ENCODE peak calls at places on chromosomes 11 and 22, in five cellular contexts. One of them, this sample, is unnamed.

GRCh38 chr11:97454988-97455387 is 1065.2 kb downstream of the JRKL start:
- DNase-seq in PC-9: no peak
- DNase-seq in omental fat pad: no peak
- DNase-seq in fibroblast of pulmonary artery: peak; percentile 88
- DNase-seq in osteocyte: no peak
- DNase-seq in this sample: no peak

GRCh38 chr11:130940706-130941105 is 24.4 kb upstream of the SNX19 start:
- DNase-seq in PC-9: no peak
- DNase-seq in omental fat pad: no peak
- DNase-seq in fibroblast of pulmonary artery: no peak
- DNase-seq in osteocyte: no peak
- DNase-seq in this sample: no peak

GRCh38 chr11:111775024-111775710 is 9.0 kb upstream of the PPP2R1B start:
- DNase-seq in PC-9: no peak
- DNase-seq in omental fat pad: no peak
- DNase-seq in fibroblast of pulmonary artery: peak; percentile 73
- DNase-seq in osteocyte: no peak
- DNase-seq in this sample: no peak

GRCh38 chr22:28425211-28425610 is 254.4 kb downstream of the TTC28 start:
- DNase-seq in PC-9: no peak
- DNase-seq in omental fat pad: no peak
- DNase-seq in fibroblast of pulmonary artery: no peak
- DNase-seq in osteocyte: no peak
- DNase-seq in this sample: no peak

GRCh38 chr22:45580703-45581381 is 78.2 kb downstream of the FBLN1 start:
- DNase-seq in PC-9: no peak
- DNase-seq in omental fat pad: no peak
- DNase-seq in fibroblast of pulmonary artery: no peak
- DNase-seq in osteocyte: no peak
- DNase-seq in this sample: no peak

GRCh38 chr22:27487600-27488450 is 313.7 kb downstream of the MN1 start:
- DNase-seq in PC-9: peak; percentile 20
- DNase-seq in omental fat pad: no peak
- DNase-seq in fibroblast of pulmonary artery: no peak
- DNase-seq in osteocyte: no peak
- DNase-seq in this sample: no peak

GRCh38 chr11:819943-820649 is 1.4 kb downstream of the PNPLA2 start:
- DNase-seq in PC-9: peak; percentile 87
- DNase-seq in omental fat pad: peak; percentile 77
- DNase-seq in fibroblast of pulmonary artery: peak; percentile 75
- DNase-seq in osteocyte: no peak
- DNase-seq in this sample: peak; percentile 61

GRCh38 chr11:78940500-78941225 is 366.0 kb upstream of the NARS2 start:
- DNase-seq in PC-9: no peak
- DNase-seq in omental fat pad: no peak
- DNase-seq in fibroblast of pulmonary artery: no peak
- DNase-seq in osteocyte: no peak
- DNase-seq in this sample: peak; percentile 67

GRCh38 chr22:28015676-28016601 is 96.9 kb upstream of the PITPNB start:
- DNase-seq in PC-9: no peak
- DNase-seq in omental fat pad: no peak
- DNase-seq in fibroblast of pulmonary artery: peak; percentile 23
- DNase-seq in osteocyte: no peak
- DNase-seq in this sample: peak; percentile 10

GRCh38 chr11:518463-519202 is 11.6 kb upstream of the RNH1 start:
- DNase-seq in PC-9: peak; percentile 92
- DNase-seq in omental fat pad: peak; percentile 78
- DNase-seq in fibroblast of pulmonary artery: peak; percentile 94
- DNase-seq in osteocyte: peak; percentile 96
- DNase-seq in this sample: peak; percentile 74

GRCh38 chr11:77109236-77110019 is 6.8 kb downstream of the OMP start:
- DNase-seq in PC-9: no peak
- DNase-seq in omental fat pad: no peak
- DNase-seq in fibroblast of pulmonary artery: peak; percentile 46
- DNase-seq in osteocyte: no peak
- DNase-seq in this sample: peak; percentile 38

GRCh38 chr11:19242184-19242932 is 1.6 kb upstream of the E2F8 start:
- DNase-seq in PC-9: no peak
- DNase-seq in omental fat pad: no peak
- DNase-seq in fibroblast of pulmonary artery: peak; percentile 13
- DNase-seq in osteocyte: no peak
- DNase-seq in this sample: peak; percentile 19

GRCh38 chr11:1887451-1888346 is 4.0 kb downstream of the PRR33 start:
- DNase-seq in PC-9: no peak
- DNase-seq in omental fat pad: no peak
- DNase-seq in fibroblast of pulmonary artery: no peak
- DNase-seq in osteocyte: no peak
- DNase-seq in this sample: no peak

GRCh38 chr11:1448166-1448825 is 38.3 kb downstream of the MOB2 start:
- DNase-seq in PC-9: no peak
- DNase-seq in omental fat pad: no peak
- DNase-seq in fibroblast of pulmonary artery: no peak
- DNase-seq in osteocyte: no peak
- DNase-seq in this sample: no peak

GRCh38 chr11:69620663-69621290 is 20.2 kb upstream of the CCND1 start:
- DNase-seq in PC-9: no peak
- DNase-seq in omental fat pad: no peak
- DNase-seq in fibroblast of pulmonary artery: no peak
- DNase-seq in osteocyte: no peak
- DNase-seq in this sample: no peak

GRCh38 chr11:22711880-22712279 is 45.5 kb downstream of the GAS2 start:
- DNase-seq in PC-9: no peak
- DNase-seq in omental fat pad: no peak
- DNase-seq in fibroblast of pulmonary artery: peak; percentile 4
- DNase-seq in osteocyte: no peak
- DNase-seq in this sample: no peak

GRCh38 chr22:48672387-48672786 is 1155.3 kb downstream of the BRD1 start:
- DNase-seq in PC-9: no peak
- DNase-seq in omental fat pad: no peak
- DNase-seq in fibroblast of pulmonary artery: no peak
- DNase-seq in osteocyte: no peak
- DNase-seq in this sample: no peak

GRCh38 chr11:120168108-120168959 is 30.4 kb upstream of the TRIM29 start:
- DNase-seq in PC-9: no peak
- DNase-seq in omental fat pad: no peak
- DNase-seq in fibroblast of pulmonary artery: no peak
- DNase-seq in osteocyte: no peak
- DNase-seq in this sample: no peak

GRCh38 chr22:28883917-28884753 is 763 bp downstream of the ZNRF3 start:
- DNase-seq in PC-9: peak; percentile 19
- DNase-seq in omental fat pad: no peak
- DNase-seq in fibroblast of pulmonary artery: peak; percentile 52
- DNase-seq in osteocyte: no peak
- DNase-seq in this sample: peak; percentile 49

GRCh38 chr22:50575426-50575941 is 2.7 kb downstream of the CPT1B start:
- DNase-seq in PC-9: no peak
- DNase-seq in omental fat pad: no peak
- DNase-seq in fibroblast of pulmonary artery: no peak
- DNase-seq in osteocyte: no peak
- DNase-seq in this sample: no peak

GRCh38 chr22:17373839-17374238 is 4.6 kb downstream of the CECR2 start:
- DNase-seq in PC-9: no peak
- DNase-seq in omental fat pad: no peak
- DNase-seq in fibroblast of pulmonary artery: no peak
- DNase-seq in osteocyte: no peak
- DNase-seq in this sample: no peak

GRCh38 chr11:114683007-114683406 is 4.7 kb downstream of the NXPE2 start:
- DNase-seq in PC-9: no peak
- DNase-seq in omental fat pad: no peak
- DNase-seq in fibroblast of pulmonary artery: no peak
- DNase-seq in osteocyte: no peak
- DNase-seq in this sample: no peak

GRCh38 chr11:40388097-40388818 is 1071.2 kb downstream of the LRRC4C start:
- DNase-seq in PC-9: no peak
- DNase-seq in omental fat pad: no peak
- DNase-seq in fibroblast of pulmonary artery: no peak
- DNase-seq in osteocyte: no peak
- DNase-seq in this sample: no peak

GRCh38 chr22:20243545-20244249 is 24.4 kb downstream of the RTN4R start:
- DNase-seq in PC-9: peak; percentile 33
- DNase-seq in omental fat pad: no peak
- DNase-seq in fibroblast of pulmonary artery: peak; percentile 87
- DNase-seq in osteocyte: no peak
- DNase-seq in this sample: no peak

GRCh38 chr11:127268956-127269355 is 268.4 kb upstream of the KIRREL3 start:
- DNase-seq in PC-9: no peak
- DNase-seq in omental fat pad: no peak
- DNase-seq in fibroblast of pulmonary artery: no peak
- DNase-seq in osteocyte: no peak
- DNase-seq in this sample: no peak

GRCh38 chr22:36016656-36017055 is 12.0 kb downstream of the RBFOX2 start:
- DNase-seq in PC-9: no peak
- DNase-seq in omental fat pad: no peak
- DNase-seq in fibroblast of pulmonary artery: peak; percentile 51
- DNase-seq in osteocyte: no peak
- DNase-seq in this sample: no peak

GRCh38 chr11:63919267-63920125 is 2.5 kb upstream of the RCOR2 start:
- DNase-seq in PC-9: peak; percentile 86
- DNase-seq in omental fat pad: no peak
- DNase-seq in fibroblast of pulmonary artery: no peak
- DNase-seq in osteocyte: no peak
- DNase-seq in this sample: peak; percentile 87

GRCh38 chr22:17359501-17359900 is 9.8 kb upstream of the CECR2 start:
- DNase-seq in PC-9: no peak
- DNase-seq in omental fat pad: no peak
- DNase-seq in fibroblast of pulmonary artery: no peak
- DNase-seq in osteocyte: no peak
- DNase-seq in this sample: no peak

GRCh38 chr11:32796425-32796824 is 2.0 kb upstream of the CCDC73 start:
- DNase-seq in PC-9: no peak
- DNase-seq in omental fat pad: no peak
- DNase-seq in fibroblast of pulmonary artery: no peak
- DNase-seq in osteocyte: no peak
- DNase-seq in this sample: no peak

DNA sequence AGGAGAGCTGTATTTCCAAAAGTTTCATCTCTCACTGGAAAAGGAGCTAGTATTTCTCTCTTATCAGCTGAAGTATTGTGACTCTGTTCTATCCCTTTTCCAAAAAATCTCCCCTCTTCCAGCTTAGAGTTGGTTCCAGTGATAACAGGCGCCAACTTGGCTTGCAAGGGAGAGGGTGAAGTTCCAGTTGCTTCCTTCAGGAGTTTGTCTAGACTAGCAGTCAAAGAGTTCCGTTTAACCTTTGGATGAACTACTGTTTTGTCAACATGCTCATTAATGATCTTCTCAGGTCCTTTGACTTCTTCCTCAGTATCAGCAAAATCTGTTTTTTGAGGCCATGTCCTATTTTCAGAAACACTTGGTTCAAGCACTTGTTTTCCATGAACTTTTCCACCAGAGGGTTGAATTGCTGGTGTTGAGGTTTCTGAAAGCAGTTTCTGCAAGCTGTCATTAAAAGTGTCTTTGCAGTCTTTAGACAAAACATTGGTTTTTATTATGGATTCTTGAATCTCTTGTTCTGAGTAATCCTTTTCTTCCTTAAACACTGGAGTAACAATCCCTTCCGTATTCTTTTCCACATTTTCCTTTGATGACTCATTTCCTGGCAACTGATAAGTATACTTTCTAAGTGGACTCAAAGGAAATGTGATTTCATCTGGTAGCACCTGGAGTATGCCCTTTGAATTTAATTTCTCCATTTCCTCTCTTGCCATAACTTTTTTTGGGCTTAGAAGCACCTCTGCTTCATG is 39.7 kb upstream of the CCDC89 start:
- DNase-seq in PC-9: no peak
- DNase-seq in omental fat pad: no peak
- DNase-seq in fibroblast of pulmonary artery: peak; percentile 89
- DNase-seq in osteocyte: no peak
- DNase-seq in this sample: no peak
- TF ChIP-seq CTCF in PC-9: no peak
- TF ChIP-seq CTCF in omental fat pad: no peak
- TF ChIP-seq CTCF in fibroblast of pulmonary artery: no peak
- TF ChIP-seq CTCF in osteocyte: no peak
- TF ChIP-seq CTCF in this sample: no peak

GRCh38 chr11:14413307-14414072 is 54.5 kb upstream of the RRAS2 start:
- DNase-seq in PC-9: no peak
- DNase-seq in omental fat pad: no peak
- DNase-seq in fibroblast of pulmonary artery: peak; percentile 80
- DNase-seq in osteocyte: no peak
- DNase-seq in this sample: peak; percentile 31
- TF ChIP-seq CTCF in PC-9: no peak
- TF ChIP-seq CTCF in omental fat pad: no peak
- TF ChIP-seq CTCF in fibroblast of pulmonary artery: peak; percentile 46
- TF ChIP-seq CTCF in osteocyte: peak; percentile 42
- TF ChIP-seq CTCF in this sample: peak; percentile 49

GRCh38 chr11:116896211-116896610 is 58.8 kb upstream of the APOA1 start:
- DNase-seq in PC-9: no peak
- DNase-seq in omental fat pad: no peak
- DNase-seq in fibroblast of pulmonary artery: no peak
- DNase-seq in osteocyte: no peak
- DNase-seq in this sample: no peak

GRCh38 chr11:116893906-116894305 is 56.5 kb upstream of the APOA1 start:
- DNase-seq in PC-9: no peak
- DNase-seq in omental fat pad: no peak
- DNase-seq in fibroblast of pulmonary artery: no peak
- DNase-seq in osteocyte: no peak
- DNase-seq in this sample: no peak

GRCh38 chr11:116893437-116893836 is 56.0 kb upstream of the APOA1 start:
- DNase-seq in PC-9: no peak
- DNase-seq in omental fat pad: no peak
- DNase-seq in fibroblast of pulmonary artery: no peak
- DNase-seq in osteocyte: no peak
- DNase-seq in this sample: no peak

GRCh38 chr11:116892374-116892773 is 55.0 kb upstream of the APOA1 start:
- DNase-seq in PC-9: no peak
- DNase-seq in omental fat pad: no peak
- DNase-seq in fibroblast of pulmonary artery: no peak
- DNase-seq in osteocyte: no peak
- DNase-seq in this sample: no peak

DNA sequence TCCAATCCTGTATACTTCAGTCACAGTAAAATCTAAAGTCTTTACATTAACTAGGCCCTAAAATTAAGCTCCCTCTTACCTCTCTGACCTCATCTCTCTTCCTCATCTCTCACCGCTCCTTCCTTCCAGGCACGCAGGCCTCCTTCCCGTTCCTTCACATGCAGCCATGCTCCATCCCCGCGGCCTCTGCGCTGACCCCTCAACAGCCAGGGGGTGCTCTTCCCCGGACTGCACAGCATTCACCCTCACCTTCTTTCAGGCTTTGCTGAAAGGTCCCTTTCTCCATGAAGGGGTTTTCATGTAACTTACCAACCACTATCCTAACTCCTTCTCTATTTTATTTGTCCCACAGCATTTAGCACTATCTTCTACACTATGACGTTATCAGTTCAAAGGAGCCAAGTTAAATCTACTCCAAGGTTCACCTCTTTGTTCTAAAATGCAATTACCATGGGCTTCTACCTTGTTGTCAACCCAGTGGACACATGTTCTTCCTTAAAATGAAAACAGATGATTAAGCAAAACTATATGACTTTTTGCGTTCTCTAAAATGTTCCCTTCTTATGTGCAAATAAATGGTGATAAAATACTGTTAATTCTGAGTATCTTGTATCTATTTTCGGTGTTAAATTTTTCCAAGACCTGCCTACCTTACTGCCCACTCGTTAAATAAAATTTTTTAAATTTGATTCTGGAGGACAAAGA is 57.8 kb upstream of the APOA1 start:
- DNase-seq in PC-9: no peak
- DNase-seq in omental fat pad: no peak
- DNase-seq in fibroblast of pulmonary artery: peak; percentile 29
- DNase-seq in osteocyte: no peak
- DNase-seq in this sample: peak; percentile 63
- TF ChIP-seq CTCF in PC-9: no peak
- TF ChIP-seq CTCF in omental fat pad: no peak
- TF ChIP-seq CTCF in fibroblast of pulmonary artery: peak; percentile 45
- TF ChIP-seq CTCF in osteocyte: peak; percentile 42
- TF ChIP-seq CTCF in this sample: no peak

GRCh38 chr22:44091751-44092150 is 67.6 kb downstream of the PARVB start:
- DNase-seq in PC-9: no peak
- DNase-seq in omental fat pad: no peak
- DNase-seq in fibroblast of pulmonary artery: no peak
- DNase-seq in osteocyte: no peak
- DNase-seq in this sample: no peak
- TF ChIP-seq CTCF in PC-9: peak; percentile 10
- TF ChIP-seq CTCF in omental fat pad: no peak
- TF ChIP-seq CTCF in fibroblast of pulmonary artery: no peak
- TF ChIP-seq CTCF in osteocyte: no peak
- TF ChIP-seq CTCF in this sample: no peak

This sample was measured in glutamatergic neuron.